ENCODE peak calls at places on chromosomes 1 and 21, in nine cellular contexts. N, O, Q, W, F, G, D, S and I are unnamed samples.

GRCh38 chr1:241401156-241401555 is 44.2 kb upstream of the RGS7 start:
- DNase-seq in N (no peak), O (no peak), Q (peak; percentile 33), W (no peak), F (no peak), G (no peak), D (no peak), S (no peak), I (no peak)

GRCh38 chr1:174968750-174969244 is 30.9 kb upstream of the CACYBP start:
- DNase-seq in N (no peak), O (peak; percentile 69), Q (no peak), W (peak; percentile 57), F (no peak), G (no peak), D (no peak), S (no peak), I (peak; percentile 48)

GRCh38 chr1:226702957-226703831 is 35.9 kb downstream of the ITPKB start:
- DNase-seq in N (no peak), O (peak; percentile 70), Q (peak; percentile 91), W (peak; percentile 94), F (no peak), G (no peak), D (peak; percentile 82), S (peak; percentile 82), I (peak; percentile 93)

GRCh38 chr1:200802865-200803512 is 64.3 kb downstream of the CAMSAP2 start:
- DNase-seq in N (peak; percentile 50), O (peak; percentile 81), Q (peak; percentile 92), W (peak; percentile 84), F (peak; percentile 52), G (peak; percentile 49), D (peak; percentile 59), S (peak; percentile 60), I (peak; percentile 59)

GRCh38 chr1:154295408-154296235 is 23.2 kb downstream of the HAX1 start:
- DNase-seq in N (no peak), O (peak; percentile 16), Q (no peak), W (no peak), F (no peak), G (no peak), D (no peak), S (no peak), I (no peak)

GRCh38 chr21:38083534-38083933 is 167.3 kb upstream of the KCNJ6 start:
- DNase-seq in N (no peak), O (no peak), Q (no peak), W (no peak), F (no peak), G (no peak), D (no peak), S (no peak), I (no peak)

GRCh38 chr1:48055854-48056253 is 58.7 kb upstream of the TRABD2B start:
- DNase-seq in N (no peak), O (no peak), Q (no peak), W (no peak), F (no peak), G (no peak), D (no peak), S (no peak), I (no peak)

GRCh38 chr1:234724517-234725176 is 114.7 kb upstream of the IRF2BP2 start:
- DNase-seq in N (peak; percentile 64), O (no peak), Q (no peak), W (no peak), F (no peak), G (no peak), D (peak; percentile 76), S (no peak), I (peak; percentile 58)

GRCh38 chr1:63664742-63665141 is 71.5 kb downstream of the PGM1 start:
- DNase-seq in N (no peak), O (no peak), Q (no peak), W (no peak), F (no peak), G (no peak), D (no peak), S (no peak), I (no peak)

GRCh38 chr1:113027008-113027407 is 46.0 kb upstream of the LRIG2 start:
- DNase-seq in N (no peak), O (no peak), Q (no peak), W (no peak), F (no peak), G (no peak), D (no peak), S (no peak), I (no peak)

GRCh38 chr1:168081373-168082007 is 55.2 kb downstream of the GPR161 start:
- DNase-seq in N (peak; percentile 85), O (peak; percentile 81), Q (no peak), W (peak; percentile 93), F (peak; percentile 84), G (peak; percentile 71), D (no peak), S (no peak), I (no peak)

GRCh38 chr1:28737245-28738137 is 751 bp downstream of the YTHDF2 start:
- DNase-seq in N (no peak), O (peak; percentile 71), Q (no peak), W (peak; percentile 43), F (no peak), G (no peak), D (no peak), S (peak; percentile 73), I (peak; percentile 62)